ENCODE peak calls at places on chromosomes 2 and 18, in ten cellular contexts. O is iris pigment epithelial cell; K is GM13976; E is PC-3; W is activated CD4-positive, alpha-beta T cell treated with anti-CD3 and anti-CD28 coated beads for 48 hours; I is stimulated activated CD4-positive, alpha-beta T cell treated with anti-CD3 and anti-CD28 coated beads, Interleukin-1b, Interleukin-23, amount 100 ng/mL, for 24 hours; U is stimulated activated CD8-positive, alpha-beta memory T cell treated with anti-CD3 and anti-CD28 coated beads, Interleukin-12 subunit alpha, Interleukin-12 subunit beta, amount 100 ng/mL, for 4 hours; C is aorta; G is COLO829; P is endodermal cell. R is an unnamed sample.

GRCh38 chr2:208548689-208549088 is 142.1 kb downstream of the PTH2R start:
- DNase-seq in P (no peak), I (no peak), E (no peak), C (no peak), G (no peak), W (no peak), U (no peak), O (no peak), K (no peak), R (no peak)

GRCh38 chr2:239229545-239230279 is 171.1 kb downstream of the HDAC4 start:
- DNase-seq in G (no peak), W (no peak), K (no peak), E (no peak), I (no peak), O (no peak), U (no peak), P (peak; percentile 35), C (no peak), R (no peak)

GRCh38 chr2:136067465-136067864 is 50.5 kb downstream of the CXCR4 start:
- DNase-seq in O (no peak), W (no peak), I (no peak), K (no peak), G (no peak), E (no peak), U (no peak), P (no peak), C (no peak), R (no peak)

GRCh38 chr2:6883448-6884122 is 6.0 kb downstream of the RSAD2 start:
- DNase-seq in P (no peak), O (no peak), W (no peak), K (no peak), I (no peak), C (no peak), E (no peak), G (no peak), U (no peak), R (no peak)

GRCh38 chr2:71880846-71881610 is 266.6 kb downstream of the CYP26B1 start:
- DNase-seq in E (peak; percentile 17), W (no peak), G (no peak), O (peak; percentile 79), K (no peak), I (no peak), C (peak; percentile 88), P (peak; percentile 34), U (no peak), R (no peak)

GRCh38 chr2:165390875-165391274 is 78.6 kb upstream of the CSRNP3 start:
- DNase-seq in C (no peak), W (no peak), O (no peak), G (no peak), I (no peak), K (no peak), U (no peak), P (no peak), E (no peak), R (no peak)

GRCh38 chr2:219124379-219125110 is 36.1 kb downstream of the NHEJ1 start:
- DNase-seq in E (no peak), W (peak; percentile 5), K (no peak), G (no peak), C (no peak), P (no peak), U (peak; percentile 6), I (no peak), O (peak; percentile 21), R (no peak)

GRCh38 chr2:112582314-112582746 is 2.1 kb upstream of the CHCHD5 start:
- DNase-seq in W (peak; percentile 44), O (peak; percentile 60), G (peak; percentile 45), K (no peak), I (no peak), C (no peak), P (no peak), U (no peak), E (peak; percentile 81), R (no peak)

GRCh38 chr2:234677758-234678538 is 181.1 kb upstream of the ARL4C start:
- DNase-seq in C (no peak), U (no peak), P (peak; percentile 21), E (peak; percentile 88), K (no peak), I (no peak), O (peak; percentile 63), G (no peak), W (no peak), R (no peak)

GRCh38 chr2:41926614-41927580 is 120.9 kb upstream of the PKDCC start:
- DNase-seq in W (no peak), P (no peak), K (no peak), U (no peak), E (no peak), G (no peak), O (no peak), I (no peak), C (no peak), R (no peak)

GRCh38 chr2:231467016-231467545 is 2.8 kb upstream of the NCL start:
- DNase-seq in G (no peak), C (no peak), O (no peak), W (no peak), E (no peak), K (no peak), U (no peak), I (no peak), P (no peak), R (no peak)

GRCh38 chr2:215849771-215850170 is 163.6 kb downstream of the MREG start:
- DNase-seq in P (no peak), I (no peak), W (no peak), C (no peak), U (no peak), K (no peak), E (no peak), O (no peak), G (no peak), R (no peak)

GRCh38 chr2:78993518-78994148 is 31.9 kb upstream of the REG3G start:
- DNase-seq in W (no peak), G (no peak), E (no peak), O (no peak), C (peak; percentile 40), U (no peak), P (no peak), I (no peak), K (no peak), R (no peak)

GRCh38 chr2:101418704-101419663 is 31.7 kb upstream of the CREG2 start:
- DNase-seq in K (peak; percentile 67), O (peak; percentile 75), I (peak; percentile 43), E (peak; percentile 89), C (no peak), W (peak; percentile 70), P (peak; percentile 74), U (peak; percentile 6), G (peak; percentile 70), R (peak; percentile 38)

GRCh38 chr2:8148260-8148880 is 533.5 kb upstream of the ID2 start:
- DNase-seq in K (no peak), G (no peak), C (no peak), U (no peak), I (no peak), W (no peak), E (peak; percentile 95), O (peak; percentile 77), P (no peak), R (no peak)

GRCh38 chr2:196520610-196521009 is 118.9 kb upstream of the CCDC150 start:
- DNase-seq in E (no peak), U (no peak), O (no peak), I (no peak), G (no peak), C (no peak), K (no peak), P (no peak), W (no peak), R (no peak)

GRCh38 chr18:26714739-26715138 is 150.8 kb downstream of the AQP4 start:
- DNase-seq in P (no peak), E (no peak), C (no peak), U (no peak), G (no peak), K (no peak), O (no peak), W (peak; percentile 2), I (no peak), R (no peak)

GRCh38 chr18:60022671-60023276 is 123.0 kb downstream of the PMAIP1 start:
- DNase-seq in P (no peak), I (no peak), C (no peak), O (peak; percentile 35), U (no peak), W (no peak), G (no peak), K (no peak), E (no peak), R (no peak)

GRCh38 chr2:141557329-141558098 is 573.3 kb downstream of the LRP1B start:
- DNase-seq in I (no peak), W (no peak), O (peak; percentile 95), C (no peak), E (peak; percentile 89), P (no peak), U (no peak), G (no peak), K (no peak), R (no peak)

GRCh38 chr18:25223211-25223610 is 128.8 kb downstream of the ZNF521 start:
- DNase-seq in O (no peak), C (no peak), W (no peak), P (peak; percentile 86), K (no peak), E (no peak), G (no peak), U (no peak), I (no peak), R (no peak)

GRCh38 chr18:46156124-46156745 is 52.0 kb downstream of the HAUS1 start:
- DNase-seq in E (no peak), W (peak; percentile 49), I (no peak), K (no peak), O (no peak), G (no peak), P (no peak), U (no peak), C (no peak), R (no peak)

GRCh38 chr2:96830064-96830562 is 13.7 kb downstream of the ANKRD23 start:
- DNase-seq in C (no peak), E (no peak), K (no peak), U (no peak), O (no peak), P (no peak), I (no peak), W (no peak), G (no peak), R (no peak)

GRCh38 chr18:54774971-54775665 is 53.2 kb upstream of the RAB27B start:
- DNase-seq in O (peak; percentile 16), W (no peak), I (no peak), U (no peak), C (no peak), G (no peak), P (no peak), K (no peak), E (no peak), R (no peak)